ENCODE peak calls at places on chromosomes 4 and X, in six cellular contexts. F is lung, L is tibial nerve, U is body of pancreas, I is heart right ventricle, D is mucosa of descending colon. A is an unnamed sample.

GRCh38 chr4:24594887-24595286 is 10.5 kb upstream of the DHX15 start:
- DNase-seq in F (no peak), I (no peak), L (no peak), U (no peak), D (no peak), A (no peak)

GRCh38 chr4:89753601-89754066 is 83.3 kb downstream of the SNCA start:
- DNase-seq in L (no peak), U (no peak), D (no peak), F (no peak), I (no peak), A (no peak)

GRCh38 chr4:153159728-153160221 is 44.5 kb upstream of the TRIM2 start:
- DNase-seq in I (no peak), D (no peak), F (no peak), L (no peak), U (no peak), A (no peak)

GRCh38 chr4:101967697-101968346 is 177.3 kb downstream of the BANK1 start:
- DNase-seq in D (no peak), I (no peak), U (no peak), L (no peak), F (no peak), A (no peak)

GRCh38 chr4:136392576-136392975 is 1139.7 kb downstream of the PCDH18 start:
- DNase-seq in U (no peak), L (no peak), I (no peak), F (no peak), D (no peak), A (no peak)

GRCh38 chr4:76449824-76450223 is 14.8 kb downstream of the SHROOM3 start:
- DNase-seq in L (no peak), D (no peak), F (no peak), I (no peak), U (no peak), A (no peak)

GRCh38 chrX:115894087-115894486 is 276.5 kb upstream of the AGTR2 start:
- DNase-seq in L (no peak), U (peak; percentile 43), F (peak; percentile 38), I (no peak), D (no peak), A (no peak)

GRCh38 chr4:6408263-6408662 is 64.2 kb downstream of the PPP2R2C start:
- DNase-seq in L (no peak), D (no peak), F (no peak), U (no peak), I (no peak), A (no peak)

GRCh38 chr4:39169426-39169825 is 12.9 kb upstream of the WDR19 start:
- DNase-seq in D (no peak), I (no peak), F (no peak), U (no peak), L (no peak), A (no peak)

GRCh38 chr4:104860227-104861123 is 286.2 kb upstream of the TET2 start:
- DNase-seq in L (peak; percentile 33), I (peak; percentile 54), F (peak; percentile 67), U (peak; percentile 71), D (no peak), A (peak; percentile 69)

GRCh38 chr4:186029731-186030421 is 39.1 kb upstream of the TLR3 start:
- DNase-seq in F (peak; percentile 50), I (peak; percentile 75), U (peak; percentile 83), L (peak; percentile 28), D (peak; percentile 58), A (no peak)

GRCh38 chr4:161530710-161531109 is 633.1 kb downstream of the FSTL5 start:
- DNase-seq in I (no peak), U (no peak), D (no peak), L (no peak), F (no peak), A (no peak)

GRCh38 chrX:105475801-105476200 is 255.3 kb upstream of the TEX13A start:
- DNase-seq in L (no peak), D (no peak), F (no peak), U (no peak), I (no peak), A (no peak)

GRCh38 chrX:129606918-129607317 is 47.8 kb downstream of the APLN start:
- DNase-seq in D (no peak), U (peak; percentile 69), L (peak; percentile 19), I (peak; percentile 57), F (peak; percentile 61), A (no peak)

GRCh38 chr4:46937493-46937892 is 28.4 kb upstream of the COX7B2 start:
- DNase-seq in U (no peak), L (no peak), F (no peak), D (no peak), I (no peak), A (no peak)

GRCh38 chr4:89023140-89023539 is 33.8 kb downstream of the FAM13A start:
- DNase-seq in I (no peak), L (no peak), D (no peak), U (no peak), F (no peak), A (no peak)

GRCh38 chr4:93983133-93983532 is 154.6 kb downstream of the ATOH1 start:
- DNase-seq in L (no peak), F (no peak), I (no peak), D (no peak), U (no peak), A (peak; percentile 18)

GRCh38 chr4:93981594-93981993 is 153.0 kb downstream of the ATOH1 start:
- DNase-seq in I (no peak), U (no peak), D (no peak), L (no peak), F (no peak), A (no peak)
- H3K4me3 ChIP-seq in I (no peak overlapping the region), U (no peak overlapping the region), D (no peak overlapping the region), L (no peak overlapping the region), F (no peak overlapping the region), A (no peak overlapping the region)

DNA sequence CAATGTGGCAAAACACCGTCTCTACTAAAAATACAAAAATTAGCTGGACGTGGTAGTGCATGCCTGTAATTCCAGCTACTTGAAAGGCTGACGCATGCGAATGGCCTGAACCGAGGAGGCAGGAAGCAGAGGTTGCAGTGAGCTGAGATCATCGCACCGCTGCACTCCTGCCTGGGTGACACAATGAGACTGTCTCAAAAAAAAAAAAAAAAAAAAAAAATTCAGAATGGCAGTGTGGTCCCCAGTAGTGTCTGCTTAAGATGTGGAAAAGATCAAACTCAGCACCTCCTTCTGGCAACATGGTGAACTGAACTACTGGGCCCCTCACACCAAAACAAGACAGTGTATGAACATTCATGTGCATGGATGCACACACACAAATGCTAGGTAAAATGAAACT is 32.2 kb downstream of the SMS start:
- DNase-seq in D (no peak), I (no peak), U (no peak), L (no peak), F (no peak), A (no peak)
- TF ChIP-seq CTCF in D (no peak), I (no peak), U (no peak), L (no peak), F (no peak), A (peak; percentile 25)

DNA sequence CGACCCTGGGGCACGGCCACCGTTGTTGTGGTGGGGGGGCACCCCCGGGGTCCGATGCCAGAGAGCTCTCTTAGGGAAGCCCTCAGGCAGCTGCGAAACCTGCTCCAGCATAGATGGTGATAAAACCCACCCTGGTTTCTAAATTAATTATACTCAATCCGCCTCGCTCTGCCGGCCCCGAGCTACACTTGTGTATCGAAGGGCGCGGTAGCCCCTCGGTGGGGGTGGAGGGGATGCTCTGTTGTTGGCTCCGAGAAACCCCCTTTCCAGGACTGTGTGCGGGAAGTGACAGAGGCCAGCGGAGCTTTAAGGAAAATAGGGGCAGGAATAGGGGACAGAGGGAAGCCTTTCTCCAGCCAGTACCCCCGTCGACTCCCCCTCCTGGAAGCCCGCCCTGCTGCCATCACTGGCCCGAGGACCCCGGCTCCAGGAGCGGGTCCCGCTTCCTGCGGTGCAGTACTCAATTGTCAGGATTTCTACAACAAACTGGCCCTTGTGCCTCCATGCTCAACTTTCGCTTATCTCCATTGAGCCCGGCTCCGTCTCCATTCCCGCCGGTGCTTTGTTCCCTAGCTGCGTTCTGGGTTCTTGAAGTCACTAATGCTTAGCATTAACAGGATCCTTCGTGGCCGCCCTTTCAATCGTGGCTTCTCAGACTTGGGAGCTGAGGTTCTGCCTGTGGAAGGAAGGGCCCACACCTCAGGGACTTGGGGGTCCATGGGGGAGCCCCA is 408.2 kb downstream of the BCOR start:
- DNase-seq in F (no peak), L (no peak), I (no peak), D (no peak), U (no peak), A (no peak)
- H3K4me3 ChIP-seq in F (no peak overlapping the region), L (peak overlapping the region; percentile 53), I (peak overlapping the region; percentile 56), D (no peak overlapping the region), U (no peak overlapping the region), A (no peak overlapping the region)

GRCh38 chr4:125784741-125785140 is 470.0 kb downstream of the FAT4 start:
- DNase-seq in U (no peak), I (no peak), D (no peak), F (no peak), L (no peak), A (no peak)

GRCh38 chr4:125789018-125789417 is 474.3 kb downstream of the FAT4 start:
- DNase-seq in U (no peak), F (no peak), I (no peak), L (no peak), D (no peak), A (no peak)

GRCh38 chr4:125787707-125788106 is 473.0 kb downstream of the FAT4 start:
- DNase-seq in L (no peak), U (no peak), F (no peak), I (no peak), D (no peak), A (no peak)
- TF ChIP-seq CTCF in L (no peak), U (no peak), F (no peak), I (no peak), D (no peak), A (no peak)

DNA sequence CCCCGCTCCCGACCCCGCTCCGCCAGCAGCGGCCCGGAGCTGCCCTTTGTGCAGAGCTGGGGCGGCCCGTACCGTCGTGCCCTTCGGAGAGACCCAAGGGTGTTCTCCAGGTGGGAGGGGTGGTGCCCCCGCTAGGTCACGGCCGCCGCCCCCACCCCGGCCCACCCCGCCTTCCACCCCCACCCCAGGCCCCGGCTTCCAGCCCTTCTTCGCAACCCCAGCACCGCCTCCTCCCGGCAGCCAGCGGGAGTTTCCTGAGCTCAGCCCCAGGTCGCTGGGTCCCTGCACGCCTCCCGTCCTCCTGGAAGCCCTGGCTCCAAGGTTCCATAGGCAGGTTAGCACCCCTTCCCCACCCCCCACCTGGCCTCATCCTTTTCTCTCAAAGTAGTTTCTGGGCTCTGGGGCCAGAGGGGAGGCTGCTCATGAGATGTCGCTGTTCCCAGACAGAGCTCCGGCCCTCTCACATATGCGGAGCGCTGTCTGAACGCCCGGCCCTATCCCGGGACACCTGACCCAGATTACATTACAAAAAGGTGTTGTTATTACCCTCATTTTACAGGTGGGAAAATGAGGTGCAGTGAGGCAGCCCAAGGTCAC is 25.2 kb upstream of the FGFR3 start:
- DNase-seq in U (peak; percentile 65), L (no peak), I (no peak), F (peak; percentile 60), D (no peak), A (no peak)
- H3K4me3 ChIP-seq in U (no peak overlapping the region), L (peak overlapping the region; percentile 53), I (peak overlapping the region; percentile 53), F (no peak overlapping the region), D (no peak overlapping the region), A (no peak overlapping the region)

GRCh38 chrX:72545990-72546389 is 26.7 kb downstream of the HDAC8 start:
- DNase-seq in L (no peak), I (no peak), U (no peak), D (no peak), F (no peak), A (no peak)
- TF ChIP-seq CTCF in L (no peak), I (peak; percentile 23), U (no peak), D (no peak), F (no peak), A (no peak)

A was measured in GM12864.